ENCODE peak calls at places on chromosomes 11 and 22, in nine cellular contexts. B is sciatic nerve; S is HS-27A; H is activated CD4-positive, alpha-beta T cell treated with anti-CD3 and anti-CD28 coated beads, Interleukin-2, amount 50 U/mL, for 48 hours; N is HCT116; T is glutamatergic neuron; G is adrenal gland; X is substantia nigra; K is stimulated activated CD4-positive, alpha-beta T cell treated with anti-CD3 and anti-CD28 coated beads, Interleukin-15, amount 100 ng/mL, for 24 hours. M is an unnamed sample.

GRCh38 chr11:80096736-80097135 is 655.9 kb upstream of the TENM4 start:
- DNase-seq in B (no peak), S (peak; percentile 88), H (no peak), N (no peak), T (no peak), G (peak; percentile 53), X (no peak), K (no peak), M (no peak)

GRCh38 chr11:118436639-118437045 is 350 bp downstream of the KMT2A start:
- DNase-seq in B (no peak), S (no peak), H (peak; percentile 37), N (no peak), T (no peak), G (no peak), X (no peak), K (peak; percentile 55), M (peak; percentile 48)

GRCh38 chr22:25582946-25583345 is 18.5 kb downstream of the GRK3 start:
- DNase-seq in B (no peak), S (no peak), H (no peak), N (no peak), T (no peak), G (no peak), X (no peak), K (no peak), M (no peak)

GRCh38 chr22:24408630-24409029 is 18.8 kb upstream of the ADORA2A start:
- DNase-seq in B (no peak), S (no peak), H (no peak), N (no peak), T (no peak), G (peak; percentile 89), X (no peak), K (no peak), M (no peak)

GRCh38 chr22:20442485-20443284 is 5.1 kb upstream of the SCARF2 start:
- DNase-seq in B (peak; percentile 64), S (no peak), H (no peak), N (no peak), T (no peak), G (no peak), X (no peak), K (no peak), M (no peak)

GRCh38 chr11:106152013-106152412 is 74.6 kb downstream of the AASDHPPT start:
- DNase-seq in B (no peak), S (no peak), H (no peak), N (no peak), T (peak; percentile 17), G (no peak), X (no peak), K (no peak), M (no peak)

GRCh38 chr11:1647901-1648721 is 18.5 kb downstream of the KRTAP5-5 start:
- DNase-seq in B (no peak), S (no peak), H (no peak), N (no peak), T (no peak), G (no peak), X (no peak), K (no peak), M (no peak)

GRCh38 chr11:12963789-12964536 is 45.2 kb upstream of the RASSF10 start:
- DNase-seq in B (peak; percentile 82), S (peak; percentile 33), H (peak; percentile 72), N (peak; percentile 59), T (peak; percentile 86), G (peak; percentile 80), X (peak; percentile 8), K (peak; percentile 74), M (peak; percentile 72)

M was measured in GM12865.